ENCODE peak calls at places on chromosomes 3 and 15, in ten cellular contexts. One of them, this sample, is unnamed. For H3K9me3, the result is how much of the 10 kb centered on the place peaks cover.

GRCh38 chr15:38610748-38611147 is 46.1 kb upstream of the RASGRP1 start:
- DNase-seq in A549: no peak
- DNase-seq in uterus: no peak
- DNase-seq in PC-9: no peak
- DNase-seq in colonic mucosa: no peak
- DNase-seq in ascending aorta: no peak
- DNase-seq in heart left ventricle: no peak
- DNase-seq in psoas muscle: no peak
- DNase-seq in gastrocnemius medialis: no peak
- DNase-seq in mammary epithelial cell: no peak
- DNase-seq in this sample: no peak

GRCh38 chr3:32340039-32340438 is 51.6 kb upstream of the CMTM7 start:
- DNase-seq in A549: peak
- DNase-seq in uterus: no peak
- DNase-seq in PC-9: no peak
- DNase-seq in colonic mucosa: no peak
- DNase-seq in ascending aorta: no peak
- DNase-seq in heart left ventricle: no peak
- DNase-seq in psoas muscle: no peak
- DNase-seq in gastrocnemius medialis: no peak
- DNase-seq in mammary epithelial cell: peak
- DNase-seq in this sample: no peak

GRCh38 chr15:22903961-22904534 is 65.6 kb downstream of the NIPA2 start:
- DNase-seq in A549: no peak
- DNase-seq in uterus: no peak
- DNase-seq in PC-9: no peak
- DNase-seq in colonic mucosa: peak
- DNase-seq in ascending aorta: no peak
- DNase-seq in heart left ventricle: no peak
- DNase-seq in psoas muscle: no peak
- DNase-seq in gastrocnemius medialis: no peak
- DNase-seq in mammary epithelial cell: no peak
- DNase-seq in this sample: no peak

GRCh38 chr3:14152233-14152962 is 26.0 kb downstream of the XPC start:
- DNase-seq in A549: peak
- DNase-seq in uterus: no peak
- DNase-seq in PC-9: no peak
- DNase-seq in colonic mucosa: no peak
- DNase-seq in ascending aorta: no peak
- DNase-seq in heart left ventricle: no peak
- DNase-seq in psoas muscle: no peak
- DNase-seq in gastrocnemius medialis: no peak
- DNase-seq in mammary epithelial cell: no peak
- DNase-seq in this sample: no peak

GRCh38 chr3:183812746-183813445 is 12.5 kb downstream of the MAP6D1 start:
- DNase-seq in A549: no peak
- DNase-seq in uterus: no peak
- DNase-seq in PC-9: no peak
- DNase-seq in colonic mucosa: no peak
- DNase-seq in ascending aorta: no peak
- DNase-seq in heart left ventricle: no peak
- DNase-seq in psoas muscle: no peak
- DNase-seq in gastrocnemius medialis: no peak
- DNase-seq in mammary epithelial cell: no peak
- DNase-seq in this sample: no peak

GRCh38 chr3:37887062-37887461 is 25.4 kb downstream of the CTDSPL start:
- DNase-seq in A549: no peak
- DNase-seq in uterus: no peak
- DNase-seq in PC-9: no peak
- DNase-seq in colonic mucosa: no peak
- DNase-seq in ascending aorta: no peak
- DNase-seq in heart left ventricle: no peak
- DNase-seq in psoas muscle: no peak
- DNase-seq in gastrocnemius medialis: no peak
- DNase-seq in mammary epithelial cell: no peak
- DNase-seq in this sample: peak

GRCh38 chr3:13082677-13083076 is 9.4 kb upstream of the IQSEC1 start:
- DNase-seq in A549: no peak
- DNase-seq in uterus: no peak
- DNase-seq in PC-9: no peak
- DNase-seq in colonic mucosa: no peak
- DNase-seq in ascending aorta: no peak
- DNase-seq in heart left ventricle: no peak
- DNase-seq in psoas muscle: no peak
- DNase-seq in gastrocnemius medialis: no peak
- DNase-seq in mammary epithelial cell: no peak
- DNase-seq in this sample: no peak

GRCh38 chr15:22866066-22866465 is 27.6 kb downstream of the NIPA2 start:
- DNase-seq in A549: no peak
- DNase-seq in uterus: no peak
- DNase-seq in PC-9: no peak
- DNase-seq in colonic mucosa: no peak
- DNase-seq in ascending aorta: no peak
- DNase-seq in heart left ventricle: no peak
- DNase-seq in psoas muscle: no peak
- DNase-seq in gastrocnemius medialis: no peak
- DNase-seq in mammary epithelial cell: no peak
- DNase-seq in this sample: no peak

GRCh38 chr3:189144645-189145044 is 27.1 kb upstream of the TPRG1 start:
- DNase-seq in A549: no peak
- DNase-seq in uterus: peak
- DNase-seq in PC-9: peak
- DNase-seq in colonic mucosa: peak
- DNase-seq in ascending aorta: no peak
- DNase-seq in heart left ventricle: no peak
- DNase-seq in psoas muscle: no peak
- DNase-seq in gastrocnemius medialis: no peak
- DNase-seq in mammary epithelial cell: peak
- DNase-seq in this sample: peak

GRCh38 chr3:189143321-189143720 is 28.4 kb upstream of the TPRG1 start:
- DNase-seq in A549: no peak
- DNase-seq in uterus: no peak
- DNase-seq in PC-9: no peak
- DNase-seq in colonic mucosa: no peak
- DNase-seq in ascending aorta: no peak
- DNase-seq in heart left ventricle: no peak
- DNase-seq in psoas muscle: no peak
- DNase-seq in gastrocnemius medialis: no peak
- DNase-seq in mammary epithelial cell: no peak
- DNase-seq in this sample: no peak

GRCh38 chr3:189148090-189148507 is 23.7 kb upstream of the TPRG1 start:
- DNase-seq in A549: peak
- DNase-seq in uterus: peak
- DNase-seq in PC-9: peak
- DNase-seq in colonic mucosa: peak
- DNase-seq in ascending aorta: peak
- DNase-seq in heart left ventricle: peak
- DNase-seq in psoas muscle: peak
- DNase-seq in gastrocnemius medialis: peak
- DNase-seq in mammary epithelial cell: peak
- DNase-seq in this sample: no peak

GRCh38 chr3:189146842-189147241 is 24.9 kb upstream of the TPRG1 start:
- DNase-seq in A549: no peak
- DNase-seq in uterus: no peak
- DNase-seq in PC-9: no peak
- DNase-seq in colonic mucosa: no peak
- DNase-seq in ascending aorta: no peak
- DNase-seq in heart left ventricle: no peak
- DNase-seq in psoas muscle: no peak
- DNase-seq in gastrocnemius medialis: no peak
- DNase-seq in mammary epithelial cell: peak
- DNase-seq in this sample: no peak

GRCh38 chr3:189149203-189149602 is 22.6 kb upstream of the TPRG1 start:
- DNase-seq in A549: no peak
- DNase-seq in uterus: no peak
- DNase-seq in PC-9: no peak
- DNase-seq in colonic mucosa: no peak
- DNase-seq in ascending aorta: no peak
- DNase-seq in heart left ventricle: no peak
- DNase-seq in psoas muscle: no peak
- DNase-seq in gastrocnemius medialis: no peak
- DNase-seq in mammary epithelial cell: no peak
- DNase-seq in this sample: no peak
- H3K9me3 ChIP-seq in A549: under half
- H3K9me3 ChIP-seq in uterus: under half
- H3K9me3 ChIP-seq in PC-9: under half
- H3K9me3 ChIP-seq in colonic mucosa: under half
- H3K9me3 ChIP-seq in ascending aorta: under half
- H3K9me3 ChIP-seq in heart left ventricle: under half
- H3K9me3 ChIP-seq in psoas muscle: under half
- H3K9me3 ChIP-seq in gastrocnemius medialis: under half
- H3K9me3 ChIP-seq in mammary epithelial cell: under half
- H3K9me3 ChIP-seq in this sample: under half

GRCh38 chr3:121999931-122000330 is 22.1 kb downstream of the ILDR1 start:
- DNase-seq in A549: no peak
- DNase-seq in uterus: no peak
- DNase-seq in PC-9: no peak
- DNase-seq in colonic mucosa: no peak
- DNase-seq in ascending aorta: no peak
- DNase-seq in heart left ventricle: no peak
- DNase-seq in psoas muscle: no peak
- DNase-seq in gastrocnemius medialis: no peak
- DNase-seq in mammary epithelial cell: peak
- DNase-seq in this sample: no peak

GRCh38 chr3:121998030-121998580 is 23.9 kb downstream of the ILDR1 start:
- DNase-seq in A549: no peak
- DNase-seq in uterus: no peak
- DNase-seq in PC-9: no peak
- DNase-seq in colonic mucosa: no peak
- DNase-seq in ascending aorta: no peak
- DNase-seq in heart left ventricle: no peak
- DNase-seq in psoas muscle: no peak
- DNase-seq in gastrocnemius medialis: no peak
- DNase-seq in mammary epithelial cell: peak
- DNase-seq in this sample: no peak

GRCh38 chr3:121995190-121996137 is 26.6 kb downstream of the ILDR1 start:
- DNase-seq in A549: peak
- DNase-seq in uterus: no peak
- DNase-seq in PC-9: peak
- DNase-seq in colonic mucosa: peak
- DNase-seq in ascending aorta: peak
- DNase-seq in heart left ventricle: peak
- DNase-seq in psoas muscle: peak
- DNase-seq in gastrocnemius medialis: peak
- DNase-seq in mammary epithelial cell: peak
- DNase-seq in this sample: peak

GRCh38 chr3:121998588-121999473 is 23.2 kb downstream of the ILDR1 start:
- DNase-seq in A549: no peak
- DNase-seq in uterus: no peak
- DNase-seq in PC-9: no peak
- DNase-seq in colonic mucosa: no peak
- DNase-seq in ascending aorta: no peak
- DNase-seq in heart left ventricle: no peak
- DNase-seq in psoas muscle: no peak
- DNase-seq in gastrocnemius medialis: no peak
- DNase-seq in mammary epithelial cell: no peak
- DNase-seq in this sample: no peak

DNA sequence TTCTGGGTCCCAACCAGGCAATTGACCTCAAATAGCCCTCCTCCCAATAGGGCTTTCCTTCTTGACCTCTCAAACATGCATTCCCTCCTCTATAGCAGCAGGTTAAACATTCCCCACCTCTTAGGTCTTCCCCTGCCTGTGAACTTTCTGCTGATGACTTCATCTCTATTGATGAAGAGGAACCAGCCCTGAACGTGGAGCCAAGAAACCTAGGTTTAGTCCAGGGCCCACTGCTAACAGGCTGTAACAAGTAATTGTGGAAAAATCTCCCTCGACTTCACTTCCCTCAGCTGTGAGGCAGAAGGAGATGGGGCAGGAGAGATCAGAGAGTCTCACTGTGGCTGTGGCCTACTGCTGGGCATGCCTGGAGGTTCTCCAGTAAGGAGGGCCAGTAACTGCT is 24.7 kb downstream of the ILDR1 start:
- DNase-seq in A549: no peak
- DNase-seq in uterus: no peak
- DNase-seq in PC-9: no peak
- DNase-seq in colonic mucosa: no peak
- DNase-seq in ascending aorta: no peak
- DNase-seq in heart left ventricle: no peak
- DNase-seq in psoas muscle: no peak
- DNase-seq in gastrocnemius medialis: no peak
- DNase-seq in mammary epithelial cell: no peak
- DNase-seq in this sample: no peak
- H3K27ac ChIP-seq in A549: no peak
- H3K27ac ChIP-seq in uterus: no peak
- H3K27ac ChIP-seq in PC-9: no peak
- H3K27ac ChIP-seq in colonic mucosa: no peak
- H3K27ac ChIP-seq in ascending aorta: peak
- H3K27ac ChIP-seq in heart left ventricle: no peak
- H3K27ac ChIP-seq in psoas muscle: no peak
- H3K27ac ChIP-seq in gastrocnemius medialis: no peak
- H3K27ac ChIP-seq in mammary epithelial cell: no peak
- H3K27ac ChIP-seq in this sample: peak

GRCh38 chr3:58784888-58785287 is 118.3 kb upstream of the FAM3D start:
- DNase-seq in A549: no peak
- DNase-seq in uterus: no peak
- DNase-seq in PC-9: no peak
- DNase-seq in colonic mucosa: no peak
- DNase-seq in ascending aorta: no peak
- DNase-seq in heart left ventricle: no peak
- DNase-seq in psoas muscle: no peak
- DNase-seq in gastrocnemius medialis: no peak
- DNase-seq in mammary epithelial cell: no peak
- DNase-seq in this sample: no peak

GRCh38 chr3:58779934-58780333 is 113.4 kb upstream of the FAM3D start:
- DNase-seq in A549: no peak
- DNase-seq in uterus: no peak
- DNase-seq in PC-9: no peak
- DNase-seq in colonic mucosa: no peak
- DNase-seq in ascending aorta: no peak
- DNase-seq in heart left ventricle: no peak
- DNase-seq in psoas muscle: no peak
- DNase-seq in gastrocnemius medialis: no peak
- DNase-seq in mammary epithelial cell: no peak
- DNase-seq in this sample: no peak

GRCh38 chr3:58784425-58784824 is 117.9 kb upstream of the FAM3D start:
- DNase-seq in A549: no peak
- DNase-seq in uterus: no peak
- DNase-seq in PC-9: no peak
- DNase-seq in colonic mucosa: no peak
- DNase-seq in ascending aorta: no peak
- DNase-seq in heart left ventricle: no peak
- DNase-seq in psoas muscle: no peak
- DNase-seq in gastrocnemius medialis: no peak
- DNase-seq in mammary epithelial cell: no peak
- DNase-seq in this sample: no peak

GRCh38 chr3:58783845-58784244 is 117.3 kb upstream of the FAM3D start:
- DNase-seq in A549: no peak
- DNase-seq in uterus: no peak
- DNase-seq in PC-9: no peak
- DNase-seq in colonic mucosa: no peak
- DNase-seq in ascending aorta: no peak
- DNase-seq in heart left ventricle: no peak
- DNase-seq in psoas muscle: no peak
- DNase-seq in gastrocnemius medialis: no peak
- DNase-seq in mammary epithelial cell: no peak
- DNase-seq in this sample: no peak
- H3K9me3 ChIP-seq in A549: under half
- H3K9me3 ChIP-seq in uterus: under half
- H3K9me3 ChIP-seq in PC-9: under half
- H3K9me3 ChIP-seq in colonic mucosa: under half
- H3K9me3 ChIP-seq in ascending aorta: under half
- H3K9me3 ChIP-seq in heart left ventricle: under half
- H3K9me3 ChIP-seq in psoas muscle: under half
- H3K9me3 ChIP-seq in gastrocnemius medialis: under half
- H3K9me3 ChIP-seq in mammary epithelial cell: under half
- H3K9me3 ChIP-seq in this sample: under half

DNA sequence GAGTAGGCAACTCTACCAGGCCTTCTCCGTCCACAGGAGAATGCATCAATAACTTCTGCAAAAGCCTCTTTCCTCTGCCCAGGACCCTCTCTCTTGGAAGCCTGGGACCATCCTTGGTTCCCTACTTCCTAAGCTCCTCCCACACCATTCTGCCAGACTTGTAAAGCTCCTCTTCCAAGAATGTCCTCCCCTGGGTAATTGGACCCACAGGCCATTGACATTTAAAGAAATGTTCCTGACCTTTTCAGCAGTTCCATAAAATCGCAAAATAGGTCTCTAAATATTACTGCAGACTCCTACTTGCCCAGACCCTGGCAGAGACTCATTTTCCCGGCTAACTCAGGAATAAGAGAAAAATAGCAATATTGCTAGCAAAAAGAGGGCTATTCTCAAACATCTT is 30.4 kb upstream of the HCN4 start:
- DNase-seq in A549: no peak
- DNase-seq in uterus: no peak
- DNase-seq in PC-9: no peak
- DNase-seq in colonic mucosa: no peak
- DNase-seq in ascending aorta: no peak
- DNase-seq in heart left ventricle: no peak
- DNase-seq in psoas muscle: no peak
- DNase-seq in gastrocnemius medialis: no peak
- DNase-seq in mammary epithelial cell: no peak
- DNase-seq in this sample: no peak
- H3K27ac ChIP-seq in A549: no peak
- H3K27ac ChIP-seq in uterus: no peak
- H3K27ac ChIP-seq in PC-9: no peak
- H3K27ac ChIP-seq in colonic mucosa: no peak
- H3K27ac ChIP-seq in ascending aorta: no peak
- H3K27ac ChIP-seq in heart left ventricle: no peak
- H3K27ac ChIP-seq in psoas muscle: no peak
- H3K27ac ChIP-seq in gastrocnemius medialis: no peak
- H3K27ac ChIP-seq in mammary epithelial cell: no peak
- H3K27ac ChIP-seq in this sample: no peak